ENCODE peak calls at places on chromosomes 1 and 21, in six cellular contexts. Q is GM03348, F is A172, R is DMS153, H is heart right ventricle, O is fibroblast of lung. V is an unnamed sample.
A peak's percentile ranks its signal among the peaks of the same experiment; 100 is the strongest.

GRCh38 chr1:31811605-31812004 is 4.2 kb downstream of the SPOCD1 start:
- DNase-seq in O (peak; percentile 76), Q (peak; percentile 51), H (no peak), F (no peak), R (peak; percentile 86), V (peak; percentile 22)

GRCh38 chr1:233394860-233395717 is 67.6 kb downstream of the MAP3K21 start:
- DNase-seq in Q (peak; percentile 71), F (peak; percentile 61), R (peak; percentile 2), H (no peak), O (peak; percentile 60), V (peak; percentile 43)

GRCh38 chr1:46484783-46485490 is 4.7 kb upstream of the DMBX1 start:
- DNase-seq in Q (no peak), H (no peak), O (no peak), R (no peak), F (no peak), V (no peak)

GRCh38 chr1:246350745-246351144 is 156.3 kb downstream of the SMYD3 start:
- DNase-seq in H (no peak), F (no peak), Q (no peak), O (no peak), R (no peak), V (no peak)

GRCh38 chr1:154550657-154551056 is 7.8 kb downstream of the UBE2Q1 start:
- DNase-seq in Q (no peak), H (no peak), O (no peak), F (no peak), R (no peak), V (no peak)

GRCh38 chr1:209249280-209249670 is 334.2 kb upstream of the CAMK1G start:
- DNase-seq in F (no peak), H (no peak), Q (no peak), O (no peak), R (no peak), V (no peak)

GRCh38 chr1:223204424-223204823 is 61.4 kb upstream of the TLR5 start:
- DNase-seq in R (no peak), H (no peak), O (no peak), Q (no peak), F (no peak), V (no peak)

GRCh38 chr1:41523071-41523470 is 38.6 kb upstream of the EDN2 start:
- DNase-seq in R (no peak), H (no peak), Q (no peak), O (no peak), F (no peak), V (no peak)

GRCh38 chr1:18290740-18291412 is 183.3 kb downstream of the IGSF21 start:
- DNase-seq in Q (no peak), H (no peak), R (peak; percentile 74), F (no peak), O (no peak), V (no peak)

GRCh38 chr1:216183007-216183406 is 240.2 kb downstream of the USH2A start:
- DNase-seq in O (peak; percentile 33), F (peak; percentile 76), R (peak; percentile 23), Q (peak; percentile 13), H (no peak), V (peak; percentile 57)

GRCh38 chr1:31764307-31765040 is at the start of gene ADGRB2:
- DNase-seq in Q (peak; percentile 86), O (no peak), F (no peak), R (peak; percentile 80), H (no peak), V (no peak)

GRCh38 chr1:19454265-19455198 is 30.8 kb downstream of the CAPZB start:
- DNase-seq in O (no peak), F (no peak), R (no peak), Q (peak; percentile 24), H (no peak), V (no peak)

GRCh38 chr1:205965039-205965630 is 21.9 kb upstream of the SLC26A9 start:
- DNase-seq in Q (no peak), F (no peak), O (no peak), R (peak; percentile 100), H (no peak), V (no peak)

GRCh38 chr1:219159946-219160645 is 13.6 kb upstream of the LYPLAL1 start:
- DNase-seq in R (no peak), F (peak; percentile 45), O (peak; percentile 20), Q (peak; percentile 35), H (no peak), V (peak; percentile 14)

GRCh38 chr1:18452550-18452949 is 28.2 kb upstream of the KLHDC7A start:
- DNase-seq in H (no peak), Q (no peak), F (peak; percentile 21), O (no peak), R (peak; percentile 37), V (no peak)

GRCh38 chr1:226603030-226603960 is 54.7 kb downstream of the STUM start:
- DNase-seq in O (peak; percentile 72), F (no peak), Q (peak; percentile 73), R (peak; percentile 63), H (peak; percentile 51), V (peak; percentile 64)

GRCh38 chr1:223556414-223557124 is 108.9 kb downstream of the CAPN8 start:
- DNase-seq in R (no peak), F (peak; percentile 33), H (peak; percentile 24), O (peak; percentile 15), Q (peak; percentile 20), V (peak; percentile 22)

GRCh38 chr21:19463966-19464365 is 1060.4 kb upstream of the TMPRSS15 start:
- DNase-seq in Q (no peak), R (no peak), F (no peak), H (no peak), O (no peak), V (no peak)

GRCh38 chr1:15311122-15311822 is 64.2 kb downstream of the FHAD1 start:
- DNase-seq in F (no peak), Q (no peak), H (no peak), O (no peak), R (no peak), V (no peak)

GRCh38 chr1:204445860-204446412 is 34.3 kb upstream of the PPP1R15B start:
- DNase-seq in F (peak; percentile 31), R (no peak), H (peak; percentile 43), Q (peak; percentile 61), O (peak; percentile 19), V (no peak)

GRCh38 chr1:182715531-182715930 is 31.1 kb upstream of the RGS8 start:
- DNase-seq in R (no peak), O (no peak), Q (no peak), F (no peak), H (no peak), V (no peak)

GRCh38 chr1:201705389-201705788 is 123.6 kb upstream of the IPO9 start:
- DNase-seq in O (no peak), F (no peak), Q (no peak), H (no peak), R (no peak), V (no peak)

GRCh38 chr1:78061825-78062523 is 16.2 kb downstream of the GIPC2 start:
- DNase-seq in R (no peak), F (peak; percentile 13), O (peak; percentile 75), H (no peak), Q (peak; percentile 42), V (peak; percentile 90)

GRCh38 chr1:59638172-59638800 is 176.5 kb upstream of the HOOK1 start:
- DNase-seq in Q (peak; percentile 65), F (no peak), O (peak; percentile 72), R (no peak), H (no peak), V (peak; percentile 61)

GRCh38 chr1:98217601-98218000 is 296.8 kb upstream of the DPYD start:
- DNase-seq in O (no peak), R (no peak), F (no peak), H (no peak), Q (no peak), V (no peak)

GRCh38 chr1:1858382-1859086 is 32.4 kb downstream of the GNB1 start:
- DNase-seq in H (peak; percentile 67), O (peak; percentile 87), Q (peak; percentile 87), R (peak; percentile 91), F (peak; percentile 72), V (peak; percentile 72)

GRCh38 chr1:93735722-93736121 is 54.1 kb upstream of the BCAR3 start:
- DNase-seq in R (no peak), Q (peak; percentile 91), H (no peak), O (peak; percentile 58), F (peak; percentile 73), V (peak; percentile 97)

GRCh38 chr1:67390041-67390887 is 39.9 kb downstream of the SERBP1 start:
- DNase-seq in F (peak; percentile 35), O (no peak), H (no peak), Q (peak; percentile 43), R (no peak), V (peak; percentile 43)

GRCh38 chr1:199551967-199552565 is 475.4 kb upstream of the NR5A2 start:
- DNase-seq in O (peak; percentile 85), H (no peak), Q (peak; percentile 49), F (peak; percentile 69), R (peak; percentile 18), V (peak; percentile 68)

GRCh38 chr1:17201201-17202021 is 3.5 kb upstream of the PADI1 start:
- DNase-seq in F (no peak), O (no peak), Q (no peak), H (no peak), R (no peak), V (no peak)

GRCh38 chr1:156497743-156498446 is 2.7 kb downstream of the MEF2D start:
- DNase-seq in Q (no peak), O (no peak), F (no peak), R (no peak), H (no peak), V (no peak)

GRCh38 chr1:16617778-16618580 is 4.6 kb upstream of the NBPF1 start:
- DNase-seq in Q (no peak), R (no peak), H (no peak), F (no peak), O (no peak), V (no peak)

GRCh38 chr1:12542138-12542465 is 75.9 kb downstream of the DHRS3 start:
- DNase-seq in F (no peak), Q (no peak), H (no peak), O (no peak), R (no peak), V (no peak)

GRCh38 chr1:207461649-207462048 is 7.5 kb downstream of the CR2 start:
- DNase-seq in R (no peak), F (no peak), H (no peak), O (no peak), Q (no peak), V (no peak)

GRCh38 chr1:84145051-84145450 is 980 bp downstream of the PRKACB start:
- DNase-seq in H (no peak), O (no peak), R (no peak), Q (no peak), F (no peak), V (peak; percentile 15)

GRCh38 chr1:89863165-89863835 is 42.5 kb downstream of the LRRC8D start:
- DNase-seq in R (no peak), Q (no peak), O (no peak), H (no peak), F (no peak), V (no peak)

GRCh38 chr1:156639601-156640101 is 2.3 kb upstream of the BCAN start:
- DNase-seq in R (no peak), F (peak; percentile 91), O (no peak), Q (no peak), H (no peak), V (no peak)

GRCh38 chr21:41707231-41707988 is 59.4 kb downstream of the RIPK4 start:
- DNase-seq in Q (no peak), H (no peak), R (peak; percentile 69), O (no peak), F (peak; percentile 60), V (no peak)

GRCh38 chr1:192797845-192798244 is 11.0 kb upstream of the RGS2 start:
- DNase-seq in O (no peak), Q (no peak), F (no peak), R (no peak), H (no peak), V (no peak)

GRCh38 chr1:214224605-214225354 is 56.2 kb upstream of the SMYD2 start:
- DNase-seq in Q (peak; percentile 55), H (peak; percentile 17), O (peak; percentile 40), R (no peak), F (peak; percentile 18), V (peak; percentile 54)

V was measured in HCEC 1CT.